ENCODE peak calls at places on chromosomes 16 and 17, in seven cellular contexts. Q is NCI-H510A; N is HT1080; A is NCI-H2107; H is activated T-helper 1 cell treated with anti-CD3 and anti-CD28 coated beads, Interleukin-12 subunit alpha, Interleukin-12 subunit beta, Interleukin-2, Interleukin-4 antibody, amounts not matched to agents 30 ng/mL and 10 ng/mL and 1 ng/mL, durations not matched to agents 14 hours and 24 hours and 36 hours; R is Kasumi-1; O is AG20443. P is an unnamed sample.

GRCh38 chr17:41869426-41869825 is 4.2 kb upstream of the KLHL11 start:
- DNase-seq in Q (no peak), N (no peak), A (no peak), H (no peak), R (no peak), O (no peak), P (no peak)

GRCh38 chr17:41796066-41796895 is 9.8 kb upstream of the JUP start:
- DNase-seq in Q (no peak), N (no peak), A (no peak), H (no peak), R (no peak), O (no peak), P (no peak)

GRCh38 chr16:59192551-59193199 is 458.6 kb upstream of the GOT2 start:
- DNase-seq in Q (no peak), N (peak; percentile 5), A (no peak), H (no peak), R (peak; percentile 44), O (peak; percentile 20), P (peak; percentile 21)

GRCh38 chr16:47311738-47312505 is 148.9 kb downstream of the ITFG1 start:
- DNase-seq in Q (no peak), N (peak; percentile 50), A (no peak), H (no peak), R (no peak), O (no peak), P (peak; percentile 37)

GRCh38 chr17:46061435-46061834 is 62.4 kb downstream of the STH start:
- DNase-seq in Q (no peak), N (peak; percentile 10), A (no peak), H (no peak), R (peak; percentile 32), O (peak; percentile 16), P (peak; percentile 23)

GRCh38 chr16:86517652-86518258 is 7.4 kb downstream of the FOXF1 start:
- DNase-seq in Q (no peak), N (peak; percentile 53), A (no peak), H (no peak), R (peak; percentile 39), O (peak; percentile 88), P (peak; percentile 68)

GRCh38 chr17:66948061-66948750 is 16.3 kb upstream of the CACNG4 start:
- DNase-seq in Q (no peak), N (no peak), A (no peak), H (no peak), R (no peak), O (no peak), P (no peak)

GRCh38 chr17:48160177-48160967 is 52.8 kb downstream of the SNX11 start:
- DNase-seq in Q (peak; percentile 100), N (no peak), A (peak; percentile 37), H (no peak), R (no peak), O (no peak), P (no peak)

GRCh38 chr17:78128616-78129384 is at the start of gene TMC6:
- DNase-seq in Q (peak; percentile 85), N (no peak), A (no peak), H (peak; percentile 56), R (peak; percentile 92), O (peak; percentile 73), P (no peak)

GRCh38 chr17:63622571-63623390 is 564 bp downstream of the MAP3K3 start:
- DNase-seq in Q (peak; percentile 41), N (peak; percentile 75), A (no peak), H (peak; percentile 59), R (peak; percentile 86), O (peak; percentile 85), P (peak; percentile 59)

GRCh38 chr16:1639282-1639681 is 27.1 kb downstream of the CRAMP1 start:
- DNase-seq in Q (no peak), N (no peak), A (no peak), H (no peak), R (no peak), O (no peak), P (no peak)